ENCODE peak calls at places on chromosomes 11 and 22, in five cellular contexts. One of them, this sample, is unnamed.

GRCh38 chr11:26947379-26947844 is 46.5 kb upstream of the FIBIN start:
- DNase-seq in RWPE1: peak
- DNase-seq in heart left ventricle: peak
- DNase-seq in ovary: peak
- DNase-seq in fibroblast of lung: peak
- DNase-seq in this sample: no peak

GRCh38 chr11:3130269-3131071 is 34.6 kb downstream of the OSBPL5 start:
- DNase-seq in RWPE1: peak
- DNase-seq in heart left ventricle: no peak
- DNase-seq in ovary: no peak
- DNase-seq in fibroblast of lung: no peak
- DNase-seq in this sample: no peak

GRCh38 chr11:47714554-47715081 is 551 bp downstream of the AGBL2 start:
- DNase-seq in RWPE1: peak
- DNase-seq in heart left ventricle: no peak
- DNase-seq in ovary: no peak
- DNase-seq in fibroblast of lung: peak
- DNase-seq in this sample: no peak

GRCh38 chr11:36478700-36479329 is 31.3 kb downstream of the TRAF6 start:
- DNase-seq in RWPE1: peak
- DNase-seq in heart left ventricle: no peak
- DNase-seq in ovary: no peak
- DNase-seq in fibroblast of lung: peak
- DNase-seq in this sample: peak

GRCh38 chr11:75035911-75036536 is 47.3 kb downstream of the NEU3 start:
- DNase-seq in RWPE1: peak
- DNase-seq in heart left ventricle: no peak
- DNase-seq in ovary: no peak
- DNase-seq in fibroblast of lung: no peak
- DNase-seq in this sample: peak

GRCh38 chr11:12329797-12330196 is 47.6 kb upstream of the PARVA start:
- DNase-seq in RWPE1: no peak
- DNase-seq in heart left ventricle: no peak
- DNase-seq in ovary: no peak
- DNase-seq in fibroblast of lung: no peak
- DNase-seq in this sample: peak

GRCh38 chr11:70603756-70604211 is 205.5 kb downstream of the CTTN start:
- DNase-seq in RWPE1: peak
- DNase-seq in heart left ventricle: no peak
- DNase-seq in ovary: no peak
- DNase-seq in fibroblast of lung: no peak
- DNase-seq in this sample: peak

GRCh38 chr11:17188675-17189074 is 19.1 kb downstream of the PIK3C2A start:
- DNase-seq in RWPE1: no peak
- DNase-seq in heart left ventricle: no peak
- DNase-seq in ovary: no peak
- DNase-seq in fibroblast of lung: no peak
- DNase-seq in this sample: no peak

GRCh38 chr11:91871791-91872190 is 352.8 kb upstream of the FAT3 start:
- DNase-seq in RWPE1: no peak
- DNase-seq in heart left ventricle: no peak
- DNase-seq in ovary: no peak
- DNase-seq in fibroblast of lung: no peak
- DNase-seq in this sample: no peak

GRCh38 chr11:3022300-3022967 is 30.3 kb upstream of the NAP1L4 start:
- DNase-seq in RWPE1: no peak
- DNase-seq in heart left ventricle: no peak
- DNase-seq in ovary: no peak
- DNase-seq in fibroblast of lung: peak
- DNase-seq in this sample: peak

GRCh38 chr22:46057762-46058420 is 80.9 kb upstream of the WNT7B start:
- DNase-seq in RWPE1: no peak
- DNase-seq in heart left ventricle: peak
- DNase-seq in ovary: peak
- DNase-seq in fibroblast of lung: peak
- DNase-seq in this sample: no peak

GRCh38 chr22:25027959-25028840 is 75.7 kb downstream of the KIAA1671 start:
- DNase-seq in RWPE1: no peak
- DNase-seq in heart left ventricle: peak
- DNase-seq in ovary: peak
- DNase-seq in fibroblast of lung: no peak
- DNase-seq in this sample: no peak

GRCh38 chr22:47180796-47181195 is 418.3 kb downstream of the TBC1D22A start:
- DNase-seq in RWPE1: no peak
- DNase-seq in heart left ventricle: no peak
- DNase-seq in ovary: no peak
- DNase-seq in fibroblast of lung: no peak
- DNase-seq in this sample: no peak

GRCh38 chr11:61962213-61963015 is 5.0 kb downstream of the FTH1 start:
- DNase-seq in RWPE1: no peak
- DNase-seq in heart left ventricle: no peak
- DNase-seq in ovary: peak
- DNase-seq in fibroblast of lung: peak
- DNase-seq in this sample: no peak

GRCh38 chr11:119417726-119418540 is 5.0 kb downstream of the THY1 start:
- DNase-seq in RWPE1: peak
- DNase-seq in heart left ventricle: no peak
- DNase-seq in ovary: no peak
- DNase-seq in fibroblast of lung: peak
- DNase-seq in this sample: no peak

GRCh38 chr11:9787981-9788521 is 124.2 kb downstream of the SWAP70 start:
- DNase-seq in RWPE1: no peak
- DNase-seq in heart left ventricle: peak
- DNase-seq in ovary: no peak
- DNase-seq in fibroblast of lung: peak
- DNase-seq in this sample: peak

GRCh38 chr11:59186130-59186594 is 14.2 kb downstream of the DTX4 start:
- DNase-seq in RWPE1: peak
- DNase-seq in heart left ventricle: no peak
- DNase-seq in ovary: no peak
- DNase-seq in fibroblast of lung: no peak
- DNase-seq in this sample: peak

GRCh38 chr22:24455751-24456426 is 28.5 kb downstream of the ADORA2A start:
- DNase-seq in RWPE1: no peak
- DNase-seq in heart left ventricle: peak
- DNase-seq in ovary: peak
- DNase-seq in fibroblast of lung: no peak
- DNase-seq in this sample: no peak

DNA sequence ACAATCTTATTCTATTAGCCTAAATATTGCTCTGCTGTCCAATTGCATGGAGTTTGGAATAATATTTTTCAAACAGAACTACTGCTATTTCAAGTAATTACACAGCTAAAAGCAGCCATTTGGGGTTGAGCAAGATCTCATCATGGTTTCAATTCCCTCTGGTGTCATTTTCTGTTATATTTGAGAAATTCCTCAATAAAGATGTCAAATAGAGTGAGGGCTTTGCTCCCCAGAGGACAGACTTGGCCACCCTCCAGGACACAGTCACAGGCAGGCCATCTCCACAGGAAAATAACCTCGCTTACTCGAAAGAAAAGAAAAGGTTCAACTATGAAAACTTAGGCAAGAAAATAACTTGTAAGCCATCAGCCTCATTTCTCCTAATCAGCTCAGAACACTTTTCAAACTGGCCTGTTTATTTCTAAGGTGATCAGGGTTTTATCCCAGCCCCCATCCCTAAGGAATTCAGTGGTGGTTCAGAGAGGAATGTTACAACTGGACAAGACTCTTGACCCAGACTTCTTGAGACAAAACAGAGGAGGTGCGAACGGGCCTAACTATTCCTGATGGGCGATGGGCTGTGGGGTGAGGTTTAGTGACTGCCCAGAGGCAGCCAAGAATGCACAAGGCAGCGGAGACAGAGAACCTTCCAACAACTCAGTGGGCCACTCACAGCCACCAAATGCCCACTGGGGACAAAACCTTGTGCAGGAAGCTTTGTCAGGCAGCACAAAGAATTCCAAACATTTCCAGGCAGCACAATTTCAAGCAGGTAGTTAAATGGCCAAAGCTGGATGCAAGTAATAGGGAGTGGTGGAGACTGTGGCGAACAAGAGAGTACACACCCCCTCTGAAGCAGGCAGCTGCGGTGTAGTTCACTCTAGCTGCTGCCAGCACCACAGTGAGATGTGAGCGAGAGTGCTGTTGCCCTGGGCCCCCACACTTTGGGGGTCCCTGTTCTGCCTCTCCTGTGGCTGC is 29.4 kb downstream of the SCUBE1 start:
- DNase-seq in RWPE1: no peak
- DNase-seq in heart left ventricle: peak
- DNase-seq in ovary: no peak
- DNase-seq in fibroblast of lung: no peak
- DNase-seq in this sample: peak
- H3K27ac ChIP-seq in RWPE1: no peak
- H3K27ac ChIP-seq in heart left ventricle: no peak
- H3K27ac ChIP-seq in ovary: no peak
- H3K27ac ChIP-seq in fibroblast of lung: no peak
- H3K27ac ChIP-seq in this sample: no peak

GRCh38 chr22:41597635-41597953 is 8.0 kb upstream of the PMM1 start:
- DNase-seq in RWPE1: no peak
- DNase-seq in heart left ventricle: no peak
- DNase-seq in ovary: no peak
- DNase-seq in fibroblast of lung: no peak
- DNase-seq in this sample: no peak
- H3K27ac ChIP-seq in RWPE1: peak
- H3K27ac ChIP-seq in heart left ventricle: no peak
- H3K27ac ChIP-seq in ovary: peak
- H3K27ac ChIP-seq in fibroblast of lung: peak
- H3K27ac ChIP-seq in this sample: no peak

GRCh38 chr11:8312966-8313365 is 49.3 kb upstream of the LMO1 start:
- DNase-seq in RWPE1: no peak
- DNase-seq in heart left ventricle: no peak
- DNase-seq in ovary: no peak
- DNase-seq in fibroblast of lung: no peak
- DNase-seq in this sample: no peak

GRCh38 chr11:8313504-8314090 is 49.9 kb upstream of the LMO1 start:
- DNase-seq in RWPE1: no peak
- DNase-seq in heart left ventricle: no peak
- DNase-seq in ovary: no peak
- DNase-seq in fibroblast of lung: no peak
- DNase-seq in this sample: no peak

GRCh38 chr11:8315463-8315862 is 51.8 kb upstream of the LMO1 start:
- DNase-seq in RWPE1: no peak
- DNase-seq in heart left ventricle: no peak
- DNase-seq in ovary: no peak
- DNase-seq in fibroblast of lung: no peak
- DNase-seq in this sample: no peak

GRCh38 chr11:8318536-8318935 is 54.9 kb upstream of the LMO1 start:
- DNase-seq in RWPE1: no peak
- DNase-seq in heart left ventricle: no peak
- DNase-seq in ovary: no peak
- DNase-seq in fibroblast of lung: no peak
- DNase-seq in this sample: peak

DNA sequence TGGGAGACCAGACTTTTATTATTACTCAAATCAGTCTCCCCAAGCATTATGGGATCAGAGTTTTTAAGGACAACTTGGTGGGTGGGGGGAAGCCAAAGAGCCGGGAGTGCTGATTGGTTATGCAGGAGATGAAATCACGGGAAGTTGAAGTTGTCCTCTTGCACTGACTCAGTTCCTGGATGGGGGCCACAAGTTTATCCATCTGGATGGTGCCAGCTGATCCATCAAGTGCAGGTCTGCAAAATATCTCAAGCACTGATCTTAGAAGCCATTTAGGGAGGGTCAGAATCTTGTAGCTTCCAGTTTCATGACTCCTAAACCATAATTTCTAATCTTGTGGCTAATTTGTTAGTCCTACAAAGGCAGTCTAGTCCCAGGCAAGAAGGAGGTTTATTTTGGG is 53.5 kb upstream of the LMO1 start:
- DNase-seq in RWPE1: no peak
- DNase-seq in heart left ventricle: no peak
- DNase-seq in ovary: no peak
- DNase-seq in fibroblast of lung: peak
- DNase-seq in this sample: no peak
- H3K27ac ChIP-seq in RWPE1: no peak
- H3K27ac ChIP-seq in heart left ventricle: no peak
- H3K27ac ChIP-seq in ovary: no peak
- H3K27ac ChIP-seq in fibroblast of lung: no peak
- H3K27ac ChIP-seq in this sample: no peak

DNA sequence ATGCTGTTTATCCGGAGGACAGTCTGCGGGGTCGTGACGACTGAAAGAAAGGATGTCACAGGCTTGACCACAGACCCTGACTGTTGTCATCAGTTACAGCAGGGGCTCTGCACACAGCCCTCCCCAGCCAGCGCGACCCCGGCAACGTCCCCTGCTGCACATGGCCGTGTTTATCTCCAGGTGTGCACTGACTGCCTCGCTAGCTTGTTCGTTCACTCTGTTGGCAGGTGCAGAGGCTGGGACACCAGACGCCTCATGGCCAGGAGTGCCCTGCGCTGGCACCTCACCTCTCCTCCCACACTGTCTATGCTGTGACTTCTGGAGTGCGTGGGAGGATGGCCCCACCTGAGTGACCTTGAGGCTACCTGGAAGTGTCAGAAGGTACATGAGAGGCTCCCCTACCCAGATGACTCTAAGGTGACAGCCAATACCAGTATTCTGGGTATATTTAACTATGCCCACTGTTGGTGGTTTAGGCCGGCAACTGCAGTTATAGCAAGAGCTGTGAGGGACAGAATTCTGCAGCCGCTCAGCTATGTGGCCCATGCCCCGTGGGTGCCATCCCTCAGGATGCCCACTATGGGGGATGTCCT is 12.2 kb downstream of the MRPL21 start:
- DNase-seq in RWPE1: no peak
- DNase-seq in heart left ventricle: no peak
- DNase-seq in ovary: no peak
- DNase-seq in fibroblast of lung: no peak
- DNase-seq in this sample: no peak
- H3K27ac ChIP-seq in RWPE1: no peak
- H3K27ac ChIP-seq in heart left ventricle: peak
- H3K27ac ChIP-seq in ovary: no peak
- H3K27ac ChIP-seq in fibroblast of lung: peak
- H3K27ac ChIP-seq in this sample: no peak

GRCh38 chr11:65212226-65212801 is 30.6 kb downstream of the CAPN1 start:
- DNase-seq in RWPE1: no peak
- DNase-seq in heart left ventricle: no peak
- DNase-seq in ovary: no peak
- DNase-seq in fibroblast of lung: no peak
- DNase-seq in this sample: no peak

GRCh38 chr11:65213322-65214211 is 31.8 kb downstream of the CAPN1 start:
- DNase-seq in RWPE1: no peak
- DNase-seq in heart left ventricle: no peak
- DNase-seq in ovary: no peak
- DNase-seq in fibroblast of lung: peak
- DNase-seq in this sample: no peak

GRCh38 chr11:65215441-65216076 is 33.8 kb downstream of the CAPN1 start:
- DNase-seq in RWPE1: no peak
- DNase-seq in heart left ventricle: no peak
- DNase-seq in ovary: no peak
- DNase-seq in fibroblast of lung: no peak
- DNase-seq in this sample: no peak

GRCh38 chr11:65216830-65217229 is 35.1 kb downstream of the CAPN1 start:
- DNase-seq in RWPE1: no peak
- DNase-seq in heart left ventricle: no peak
- DNase-seq in ovary: no peak
- DNase-seq in fibroblast of lung: no peak
- DNase-seq in this sample: no peak

GRCh38 chr11:65214212-65214845 is 32.6 kb downstream of the CAPN1 start:
- DNase-seq in RWPE1: no peak
- DNase-seq in heart left ventricle: no peak
- DNase-seq in ovary: no peak
- DNase-seq in fibroblast of lung: no peak
- DNase-seq in this sample: no peak
- H3K27ac ChIP-seq in RWPE1: peak
- H3K27ac ChIP-seq in heart left ventricle: no peak
- H3K27ac ChIP-seq in ovary: no peak
- H3K27ac ChIP-seq in fibroblast of lung: no peak
- H3K27ac ChIP-seq in this sample: no peak